ENCODE peak calls at places on chromosomes 7 and 10, in seven cellular contexts. One of them, this sample, is unnamed.

GRCh38 chr10:98055875-98056516 is 25.6 kb upstream of the CRTAC1 start:
- DNase-seq in psoas muscle: no peak
- DNase-seq in HCT116: no peak
- DNase-seq in tibial artery: no peak
- DNase-seq in CD4-positive, CD25-positive, alpha-beta regulatory T cell: no peak
- DNase-seq in colonic mucosa: no peak
- DNase-seq in CD8-positive, alpha-beta memory T cell: no peak
- DNase-seq in this sample: no peak

GRCh38 chr7:157276731-157277562 is 59.9 kb upstream of the DNAJB6 start:
- DNase-seq in psoas muscle: no peak
- DNase-seq in HCT116: no peak
- DNase-seq in tibial artery: no peak
- DNase-seq in CD4-positive, CD25-positive, alpha-beta regulatory T cell: no peak
- DNase-seq in colonic mucosa: no peak
- DNase-seq in CD8-positive, alpha-beta memory T cell: no peak
- DNase-seq in this sample: no peak

GRCh38 chr7:142477079-142477651 is 219.3 kb upstream of the PRSS58 start:
- DNase-seq in psoas muscle: no peak
- DNase-seq in HCT116: no peak
- DNase-seq in tibial artery: no peak
- DNase-seq in CD4-positive, CD25-positive, alpha-beta regulatory T cell: no peak
- DNase-seq in colonic mucosa: no peak
- DNase-seq in CD8-positive, alpha-beta memory T cell: no peak
- DNase-seq in this sample: no peak

GRCh38 chr10:100743626-100744135 is 1.7 kb upstream of the PAX2 start:
- DNase-seq in psoas muscle: no peak
- DNase-seq in HCT116: peak; percentile 80
- DNase-seq in tibial artery: no peak
- DNase-seq in CD4-positive, CD25-positive, alpha-beta regulatory T cell: no peak
- DNase-seq in colonic mucosa: no peak
- DNase-seq in CD8-positive, alpha-beta memory T cell: peak; percentile 5
- DNase-seq in this sample: peak; percentile 31

GRCh38 chr10:133347636-133348517 is 704 bp downstream of the PRAP1 start:
- DNase-seq in psoas muscle: no peak
- DNase-seq in HCT116: no peak
- DNase-seq in tibial artery: no peak
- DNase-seq in CD4-positive, CD25-positive, alpha-beta regulatory T cell: no peak
- DNase-seq in colonic mucosa: peak; percentile 65
- DNase-seq in CD8-positive, alpha-beta memory T cell: no peak
- DNase-seq in this sample: peak; percentile 55

GRCh38 chr10:133030791-133031190 is 56.9 kb upstream of the ADGRA1 start:
- DNase-seq in psoas muscle: no peak
- DNase-seq in HCT116: no peak
- DNase-seq in tibial artery: no peak
- DNase-seq in CD4-positive, CD25-positive, alpha-beta regulatory T cell: no peak
- DNase-seq in colonic mucosa: no peak
- DNase-seq in CD8-positive, alpha-beta memory T cell: no peak
- DNase-seq in this sample: no peak

GRCh38 chr7:80918909-80919721 is at the start of gene SEMA3C:
- DNase-seq in psoas muscle: peak; percentile 94
- DNase-seq in HCT116: peak; percentile 78
- DNase-seq in tibial artery: peak; percentile 85
- DNase-seq in CD4-positive, CD25-positive, alpha-beta regulatory T cell: no peak
- DNase-seq in colonic mucosa: peak; percentile 90
- DNase-seq in CD8-positive, alpha-beta memory T cell: no peak
- DNase-seq in this sample: peak; percentile 95

GRCh38 chr7:37093257-37093656 is 355.4 kb downstream of the ELMO1 start:
- DNase-seq in psoas muscle: no peak
- DNase-seq in HCT116: no peak
- DNase-seq in tibial artery: no peak
- DNase-seq in CD4-positive, CD25-positive, alpha-beta regulatory T cell: no peak
- DNase-seq in colonic mucosa: no peak
- DNase-seq in CD8-positive, alpha-beta memory T cell: no peak
- DNase-seq in this sample: no peak

GRCh38 chr10:70074147-70074546 is 21.5 kb downstream of the MACROH2A2 start:
- DNase-seq in psoas muscle: no peak
- DNase-seq in HCT116: no peak
- DNase-seq in tibial artery: no peak
- DNase-seq in CD4-positive, CD25-positive, alpha-beta regulatory T cell: no peak
- DNase-seq in colonic mucosa: no peak
- DNase-seq in CD8-positive, alpha-beta memory T cell: no peak
- DNase-seq in this sample: no peak

GRCh38 chr7:155998766-155999630 is 186.7 kb upstream of the SHH start:
- DNase-seq in psoas muscle: no peak
- DNase-seq in HCT116: no peak
- DNase-seq in tibial artery: no peak
- DNase-seq in CD4-positive, CD25-positive, alpha-beta regulatory T cell: no peak
- DNase-seq in colonic mucosa: no peak
- DNase-seq in CD8-positive, alpha-beta memory T cell: no peak
- DNase-seq in this sample: no peak

GRCh38 chr10:52666931-52667330 is 105.7 kb downstream of the MBL2 start:
- DNase-seq in psoas muscle: no peak
- DNase-seq in HCT116: no peak
- DNase-seq in tibial artery: no peak
- DNase-seq in CD4-positive, CD25-positive, alpha-beta regulatory T cell: no peak
- DNase-seq in colonic mucosa: no peak
- DNase-seq in CD8-positive, alpha-beta memory T cell: no peak
- DNase-seq in this sample: no peak

GRCh38 chr10:48456361-48456804 is 148.5 kb downstream of the ARHGAP22 start:
- DNase-seq in psoas muscle: peak; percentile 60
- DNase-seq in HCT116: no peak
- DNase-seq in tibial artery: peak; percentile 71
- DNase-seq in CD4-positive, CD25-positive, alpha-beta regulatory T cell: no peak
- DNase-seq in colonic mucosa: peak; percentile 30
- DNase-seq in CD8-positive, alpha-beta memory T cell: no peak
- DNase-seq in this sample: peak; percentile 60

GRCh38 chr7:55441668-55442305 is 76.7 kb downstream of the LANCL2 start:
- DNase-seq in psoas muscle: no peak
- DNase-seq in HCT116: no peak
- DNase-seq in tibial artery: no peak
- DNase-seq in CD4-positive, CD25-positive, alpha-beta regulatory T cell: no peak
- DNase-seq in colonic mucosa: no peak
- DNase-seq in CD8-positive, alpha-beta memory T cell: no peak
- DNase-seq in this sample: no peak

GRCh38 chr7:16420329-16420648 is 1.0 kb downstream of the CRPPA start:
- DNase-seq in psoas muscle: no peak
- DNase-seq in HCT116: no peak
- DNase-seq in tibial artery: no peak
- DNase-seq in CD4-positive, CD25-positive, alpha-beta regulatory T cell: no peak
- DNase-seq in colonic mucosa: no peak
- DNase-seq in CD8-positive, alpha-beta memory T cell: no peak
- DNase-seq in this sample: no peak
- H3K4me3 ChIP-seq in psoas muscle: peak overlapping the region; percentile 88
- H3K4me3 ChIP-seq in HCT116: peak overlapping the region; percentile 60
- H3K4me3 ChIP-seq in tibial artery: peak overlapping the region; percentile 74
- H3K4me3 ChIP-seq in CD4-positive, CD25-positive, alpha-beta regulatory T cell: peak overlapping the region; percentile 38
- H3K4me3 ChIP-seq in colonic mucosa: peak overlapping the region; percentile 51
- H3K4me3 ChIP-seq in CD8-positive, alpha-beta memory T cell: peak overlapping the region; percentile 74
- H3K4me3 ChIP-seq in this sample: peak overlapping the region; percentile 82

DNA sequence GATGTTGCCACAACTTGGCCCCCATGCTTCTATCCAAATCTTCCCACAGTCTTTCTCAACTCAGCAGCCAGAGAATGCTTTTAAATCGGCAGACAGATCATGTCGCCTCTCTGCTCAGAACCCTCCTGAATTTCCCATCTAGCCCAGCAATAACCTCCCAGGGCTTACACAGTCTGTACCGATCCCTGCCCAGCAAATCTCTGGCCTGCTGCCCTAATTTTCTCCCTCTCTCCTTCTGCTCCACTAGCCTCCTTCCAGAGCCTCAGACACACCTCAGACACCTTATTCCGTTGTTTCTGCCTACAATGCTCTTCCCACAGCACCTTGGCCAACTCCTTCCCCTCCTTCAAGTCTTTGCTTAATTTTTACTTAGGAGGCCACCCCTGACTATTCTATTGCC is 32.3 kb downstream of the MDH2 start:
- DNase-seq in psoas muscle: no peak
- DNase-seq in HCT116: no peak
- DNase-seq in tibial artery: no peak
- DNase-seq in CD4-positive, CD25-positive, alpha-beta regulatory T cell: no peak
- DNase-seq in colonic mucosa: no peak
- DNase-seq in CD8-positive, alpha-beta memory T cell: no peak
- DNase-seq in this sample: no peak
- H3K4me3 ChIP-seq in psoas muscle: no peak overlapping the region
- H3K4me3 ChIP-seq in HCT116: no peak overlapping the region
- H3K4me3 ChIP-seq in tibial artery: no peak overlapping the region
- H3K4me3 ChIP-seq in CD4-positive, CD25-positive, alpha-beta regulatory T cell: no peak overlapping the region
- H3K4me3 ChIP-seq in colonic mucosa: no peak overlapping the region
- H3K4me3 ChIP-seq in CD8-positive, alpha-beta memory T cell: no peak overlapping the region
- H3K4me3 ChIP-seq in this sample: no peak overlapping the region

DNA sequence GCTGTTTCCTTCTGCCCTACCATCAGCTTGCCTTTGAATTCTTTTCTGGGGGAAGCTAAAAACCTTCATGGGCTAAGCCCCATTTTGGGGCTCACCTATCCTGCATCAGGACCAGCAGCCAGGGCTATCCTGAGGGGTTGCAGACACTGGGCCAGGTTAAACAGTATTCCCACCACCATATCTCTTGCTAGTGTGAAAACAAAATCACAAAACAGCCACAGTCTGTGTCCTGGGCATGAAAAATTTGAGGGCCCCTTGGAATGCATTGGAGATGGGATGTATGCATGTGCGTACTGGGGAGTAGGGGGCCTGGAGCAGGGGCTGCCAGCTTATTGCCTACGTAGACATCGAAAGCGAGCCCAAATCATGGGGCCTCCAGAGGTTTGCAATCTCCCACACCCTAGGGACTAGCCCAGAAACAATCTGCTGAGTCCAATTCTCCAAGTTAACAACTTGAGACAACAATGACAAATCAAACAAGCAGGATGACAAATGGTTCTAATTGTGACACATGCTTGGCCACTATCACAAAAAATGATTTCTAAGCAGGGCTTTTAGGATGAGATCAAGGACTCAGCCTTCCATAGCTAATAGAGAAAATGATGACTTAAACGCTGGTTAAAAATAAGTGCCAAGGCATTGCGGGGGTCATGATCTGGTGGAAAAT is 557.1 kb downstream of the KCNMA1 start:
- DNase-seq in psoas muscle: no peak
- DNase-seq in HCT116: no peak
- DNase-seq in tibial artery: no peak
- DNase-seq in CD4-positive, CD25-positive, alpha-beta regulatory T cell: no peak
- DNase-seq in colonic mucosa: no peak
- DNase-seq in CD8-positive, alpha-beta memory T cell: no peak
- DNase-seq in this sample: no peak
- H3K4me3 ChIP-seq in psoas muscle: no peak overlapping the region
- H3K4me3 ChIP-seq in HCT116: no peak overlapping the region
- H3K4me3 ChIP-seq in tibial artery: no peak overlapping the region
- H3K4me3 ChIP-seq in CD4-positive, CD25-positive, alpha-beta regulatory T cell: no peak overlapping the region
- H3K4me3 ChIP-seq in colonic mucosa: no peak overlapping the region
- H3K4me3 ChIP-seq in CD8-positive, alpha-beta memory T cell: no peak overlapping the region
- H3K4me3 ChIP-seq in this sample: no peak overlapping the region

DNA sequence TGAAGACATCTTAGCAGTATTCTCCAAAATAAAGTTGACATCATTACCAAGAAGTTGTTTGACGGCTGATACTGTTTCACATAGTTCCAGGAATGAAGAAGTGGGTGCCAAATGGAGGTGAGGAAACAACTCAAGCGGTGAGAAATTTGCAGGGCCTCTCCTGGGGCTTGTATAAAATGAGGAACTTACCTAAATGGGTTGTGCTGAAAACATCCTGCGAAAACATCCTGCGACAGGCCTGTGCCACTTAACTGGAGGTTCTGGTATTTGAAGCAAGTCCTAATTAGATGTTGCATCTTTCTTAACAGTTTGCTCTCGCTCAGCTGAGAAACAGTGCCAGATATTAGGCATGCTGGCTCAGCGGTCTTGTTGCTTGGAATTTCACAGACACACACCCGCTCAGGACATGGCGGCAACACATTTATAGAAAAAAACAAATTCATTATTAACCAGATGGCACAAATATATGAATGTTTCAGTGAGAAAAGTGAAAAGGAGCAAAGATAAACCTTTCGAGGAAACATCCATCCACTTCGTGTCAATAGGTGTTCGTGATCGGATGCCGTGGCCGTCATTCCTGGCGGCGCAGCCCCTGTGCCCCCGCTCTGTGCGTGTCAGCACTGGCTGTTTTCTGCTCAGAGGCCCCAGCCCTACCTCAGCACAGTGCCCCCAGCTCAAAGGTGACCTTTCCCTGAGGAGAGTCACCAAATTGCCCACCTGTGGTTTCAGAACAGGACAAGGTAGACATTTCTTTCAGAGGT is 48.1 kb downstream of the CDC123 start:
- DNase-seq in psoas muscle: no peak
- DNase-seq in HCT116: no peak
- DNase-seq in tibial artery: no peak
- DNase-seq in CD4-positive, CD25-positive, alpha-beta regulatory T cell: no peak
- DNase-seq in colonic mucosa: no peak
- DNase-seq in CD8-positive, alpha-beta memory T cell: no peak
- DNase-seq in this sample: no peak
- H3K4me3 ChIP-seq in psoas muscle: no peak overlapping the region
- H3K4me3 ChIP-seq in HCT116: no peak overlapping the region
- H3K4me3 ChIP-seq in tibial artery: no peak overlapping the region
- H3K4me3 ChIP-seq in CD4-positive, CD25-positive, alpha-beta regulatory T cell: no peak overlapping the region
- H3K4me3 ChIP-seq in colonic mucosa: no peak overlapping the region
- H3K4me3 ChIP-seq in CD8-positive, alpha-beta memory T cell: no peak overlapping the region
- H3K4me3 ChIP-seq in this sample: no peak overlapping the region

GRCh38 chr7:130296221-130296951 is 3.4 kb downstream of the CPA4 start:
- DNase-seq in psoas muscle: no peak
- DNase-seq in HCT116: no peak
- DNase-seq in tibial artery: no peak
- DNase-seq in CD4-positive, CD25-positive, alpha-beta regulatory T cell: no peak
- DNase-seq in colonic mucosa: no peak
- DNase-seq in CD8-positive, alpha-beta memory T cell: no peak
- DNase-seq in this sample: no peak

GRCh38 chr7:130293521-130293920 is 560 bp downstream of the CPA4 start:
- DNase-seq in psoas muscle: no peak
- DNase-seq in HCT116: no peak
- DNase-seq in tibial artery: no peak
- DNase-seq in CD4-positive, CD25-positive, alpha-beta regulatory T cell: no peak
- DNase-seq in colonic mucosa: no peak
- DNase-seq in CD8-positive, alpha-beta memory T cell: no peak
- DNase-seq in this sample: no peak

GRCh38 chr7:130292682-130293257 is at the start of gene CPA4:
- DNase-seq in psoas muscle: peak; percentile 48
- DNase-seq in HCT116: peak; percentile 91
- DNase-seq in tibial artery: peak; percentile 76
- DNase-seq in CD4-positive, CD25-positive, alpha-beta regulatory T cell: no peak
- DNase-seq in colonic mucosa: no peak
- DNase-seq in CD8-positive, alpha-beta memory T cell: no peak
- DNase-seq in this sample: peak; percentile 44

GRCh38 chr7:130297628-130298027 is 4.7 kb downstream of the CPA4 start:
- DNase-seq in psoas muscle: no peak
- DNase-seq in HCT116: no peak
- DNase-seq in tibial artery: no peak
- DNase-seq in CD4-positive, CD25-positive, alpha-beta regulatory T cell: no peak
- DNase-seq in colonic mucosa: no peak
- DNase-seq in CD8-positive, alpha-beta memory T cell: no peak
- DNase-seq in this sample: no peak

GRCh38 chr7:130294314-130294713 is 1.4 kb downstream of the CPA4 start:
- DNase-seq in psoas muscle: no peak
- DNase-seq in HCT116: no peak
- DNase-seq in tibial artery: no peak
- DNase-seq in CD4-positive, CD25-positive, alpha-beta regulatory T cell: no peak
- DNase-seq in colonic mucosa: no peak
- DNase-seq in CD8-positive, alpha-beta memory T cell: no peak
- DNase-seq in this sample: no peak
- H3K4me3 ChIP-seq in psoas muscle: no peak overlapping the region
- H3K4me3 ChIP-seq in HCT116: no peak overlapping the region
- H3K4me3 ChIP-seq in tibial artery: no peak overlapping the region
- H3K4me3 ChIP-seq in CD4-positive, CD25-positive, alpha-beta regulatory T cell: no peak overlapping the region
- H3K4me3 ChIP-seq in colonic mucosa: no peak overlapping the region
- H3K4me3 ChIP-seq in CD8-positive, alpha-beta memory T cell: no peak overlapping the region
- H3K4me3 ChIP-seq in this sample: no peak overlapping the region

GRCh38 chr10:131310054-131310903 is 1.2 kb downstream of the TCERG1L start:
- DNase-seq in psoas muscle: no peak
- DNase-seq in HCT116: no peak
- DNase-seq in tibial artery: no peak
- DNase-seq in CD4-positive, CD25-positive, alpha-beta regulatory T cell: no peak
- DNase-seq in colonic mucosa: no peak
- DNase-seq in CD8-positive, alpha-beta memory T cell: no peak
- DNase-seq in this sample: no peak
- H3K4me3 ChIP-seq in psoas muscle: no peak overlapping the region
- H3K4me3 ChIP-seq in HCT116: no peak overlapping the region
- H3K4me3 ChIP-seq in tibial artery: no peak overlapping the region
- H3K4me3 ChIP-seq in CD4-positive, CD25-positive, alpha-beta regulatory T cell: no peak overlapping the region
- H3K4me3 ChIP-seq in colonic mucosa: no peak overlapping the region
- H3K4me3 ChIP-seq in CD8-positive, alpha-beta memory T cell: no peak overlapping the region
- H3K4me3 ChIP-seq in this sample: no peak overlapping the region

This sample was measured in heart left ventricle.